ENCODE peak calls at places on chromosomes 13 and 19, in nine cellular contexts. One of them, this sample, is unnamed.
A peak's percentile ranks its signal among the peaks of the same experiment; 100 is the strongest.

GRCh38 chr13:42532561-42533335 is 41.2 kb upstream of the TNFSF11 start:
- DNase-seq in GM23338: no peak
- DNase-seq in PC-9: peak; percentile 26
- DNase-seq in GM23248: no peak
- DNase-seq in MM.1S: no peak
- DNase-seq in PC-3: peak; percentile 50
- DNase-seq in SK-N-SH: no peak
- DNase-seq in hepatocyte: no peak
- DNase-seq in Karpas-422: peak; percentile 52
- DNase-seq in this sample: peak; percentile 18

GRCh38 chr19:31553844-31554215 is 204.6 kb upstream of the TSHZ3 start:
- DNase-seq in GM23338: no peak
- DNase-seq in PC-9: no peak
- DNase-seq in GM23248: peak; percentile 1
- DNase-seq in MM.1S: no peak
- DNase-seq in PC-3: no peak
- DNase-seq in SK-N-SH: no peak
- DNase-seq in hepatocyte: peak; percentile 12
- DNase-seq in Karpas-422: no peak
- DNase-seq in this sample: no peak

GRCh38 chr19:58317481-58318072 is 9.2 kb upstream of the ZSCAN22 start:
- DNase-seq in GM23338: peak; percentile 69
- DNase-seq in PC-9: no peak
- DNase-seq in GM23248: peak; percentile 74
- DNase-seq in MM.1S: peak; percentile 11
- DNase-seq in PC-3: peak; percentile 71
- DNase-seq in SK-N-SH: no peak
- DNase-seq in hepatocyte: peak; percentile 72
- DNase-seq in Karpas-422: peak; percentile 79
- DNase-seq in this sample: peak; percentile 36

GRCh38 chr19:53394522-53394973 is 401 bp upstream of the ZNF765 start:
- DNase-seq in GM23338: peak; percentile 84
- DNase-seq in PC-9: peak; percentile 40
- DNase-seq in GM23248: peak; percentile 79
- DNase-seq in MM.1S: no peak
- DNase-seq in PC-3: peak; percentile 63
- DNase-seq in SK-N-SH: peak; percentile 70
- DNase-seq in hepatocyte: peak; percentile 65
- DNase-seq in Karpas-422: peak; percentile 40
- DNase-seq in this sample: no peak

GRCh38 chr13:25608181-25608580 is 236.4 kb downstream of the ATP8A2 start:
- DNase-seq in GM23338: no peak
- DNase-seq in PC-9: no peak
- DNase-seq in GM23248: peak; percentile 2
- DNase-seq in MM.1S: no peak
- DNase-seq in PC-3: no peak
- DNase-seq in SK-N-SH: no peak
- DNase-seq in hepatocyte: no peak
- DNase-seq in Karpas-422: no peak
- DNase-seq in this sample: no peak

GRCh38 chr19:10811391-10812111 is 24.5 kb downstream of the TMED1 start:
- DNase-seq in GM23338: no peak
- DNase-seq in PC-9: no peak
- DNase-seq in GM23248: no peak
- DNase-seq in MM.1S: no peak
- DNase-seq in PC-3: no peak
- DNase-seq in SK-N-SH: no peak
- DNase-seq in hepatocyte: peak; percentile 1
- DNase-seq in Karpas-422: no peak
- DNase-seq in this sample: no peak

GRCh38 chr13:80010846-80011245 is 330.1 kb downstream of the SPRY2 start:
- DNase-seq in GM23338: no peak
- DNase-seq in PC-9: no peak
- DNase-seq in GM23248: no peak
- DNase-seq in MM.1S: no peak
- DNase-seq in PC-3: no peak
- DNase-seq in SK-N-SH: no peak
- DNase-seq in hepatocyte: no peak
- DNase-seq in Karpas-422: no peak
- DNase-seq in this sample: no peak

GRCh38 chr13:58032676-58033440 is 401.3 kb downstream of the PCDH17 start:
- DNase-seq in GM23338: no peak
- DNase-seq in PC-9: no peak
- DNase-seq in GM23248: no peak
- DNase-seq in MM.1S: no peak
- DNase-seq in PC-3: no peak
- DNase-seq in SK-N-SH: no peak
- DNase-seq in hepatocyte: no peak
- DNase-seq in Karpas-422: no peak
- DNase-seq in this sample: no peak

GRCh38 chr13:58340895-58341294 is 709.4 kb downstream of the PCDH17 start:
- DNase-seq in GM23338: no peak
- DNase-seq in PC-9: no peak
- DNase-seq in GM23248: no peak
- DNase-seq in MM.1S: no peak
- DNase-seq in PC-3: no peak
- DNase-seq in SK-N-SH: no peak
- DNase-seq in hepatocyte: no peak
- DNase-seq in Karpas-422: no peak
- DNase-seq in this sample: no peak

GRCh38 chr19:49930483-49931011 is 1.2 kb upstream of the NUP62 start:
- DNase-seq in GM23338: peak; percentile 81
- DNase-seq in PC-9: no peak
- DNase-seq in GM23248: peak; percentile 56
- DNase-seq in MM.1S: no peak
- DNase-seq in PC-3: peak; percentile 34
- DNase-seq in SK-N-SH: no peak
- DNase-seq in hepatocyte: no peak
- DNase-seq in Karpas-422: peak; percentile 92
- DNase-seq in this sample: peak; percentile 54

GRCh38 chr19:18972851-18973250 is 31.8 kb upstream of the HOMER3 start:
- DNase-seq in GM23338: no peak
- DNase-seq in PC-9: no peak
- DNase-seq in GM23248: no peak
- DNase-seq in MM.1S: no peak
- DNase-seq in PC-3: no peak
- DNase-seq in SK-N-SH: no peak
- DNase-seq in hepatocyte: no peak
- DNase-seq in Karpas-422: no peak
- DNase-seq in this sample: no peak

GRCh38 chr13:34347784-34348573 is 530.0 kb downstream of the RFC3 start:
- DNase-seq in GM23338: peak; percentile 27
- DNase-seq in PC-9: peak; percentile 97
- DNase-seq in GM23248: no peak
- DNase-seq in MM.1S: no peak
- DNase-seq in PC-3: peak; percentile 92
- DNase-seq in SK-N-SH: no peak
- DNase-seq in hepatocyte: peak; percentile 72
- DNase-seq in Karpas-422: no peak
- DNase-seq in this sample: no peak

GRCh38 chr19:35061583-35062373 is 20.3 kb downstream of the HPN start:
- DNase-seq in GM23338: no peak
- DNase-seq in PC-9: no peak
- DNase-seq in GM23248: peak; percentile 38
- DNase-seq in MM.1S: no peak
- DNase-seq in PC-3: peak; percentile 67
- DNase-seq in SK-N-SH: no peak
- DNase-seq in hepatocyte: no peak
- DNase-seq in Karpas-422: no peak
- DNase-seq in this sample: no peak

GRCh38 chr13:61727714-61728275 is 312.1 kb upstream of the PCDH20 start:
- DNase-seq in GM23338: no peak
- DNase-seq in PC-9: peak; percentile 50
- DNase-seq in GM23248: no peak
- DNase-seq in MM.1S: no peak
- DNase-seq in PC-3: peak; percentile 23
- DNase-seq in SK-N-SH: no peak
- DNase-seq in hepatocyte: no peak
- DNase-seq in Karpas-422: no peak
- DNase-seq in this sample: no peak

GRCh38 chr19:29927944-29928669 is 13.9 kb upstream of the URI1 start:
- DNase-seq in GM23338: peak; percentile 75
- DNase-seq in PC-9: no peak
- DNase-seq in GM23248: no peak
- DNase-seq in MM.1S: no peak
- DNase-seq in PC-3: no peak
- DNase-seq in SK-N-SH: no peak
- DNase-seq in hepatocyte: no peak
- DNase-seq in Karpas-422: no peak
- DNase-seq in this sample: peak; percentile 55

GRCh38 chr19:14369399-14370168 is 11.7 kb upstream of the ADGRE5 start:
- DNase-seq in GM23338: no peak
- DNase-seq in PC-9: no peak
- DNase-seq in GM23248: peak; percentile 82
- DNase-seq in MM.1S: no peak
- DNase-seq in PC-3: no peak
- DNase-seq in SK-N-SH: no peak
- DNase-seq in hepatocyte: no peak
- DNase-seq in Karpas-422: no peak
- DNase-seq in this sample: no peak

GRCh38 chr19:49676136-49676689 is 858 bp upstream of the PRMT1 start:
- DNase-seq in GM23338: peak; percentile 94
- DNase-seq in PC-9: peak; percentile 89
- DNase-seq in GM23248: peak; percentile 93
- DNase-seq in MM.1S: peak; percentile 87
- DNase-seq in PC-3: peak; percentile 86
- DNase-seq in SK-N-SH: peak; percentile 83
- DNase-seq in hepatocyte: peak; percentile 94
- DNase-seq in Karpas-422: peak; percentile 96
- DNase-seq in this sample: peak; percentile 91

DNA sequence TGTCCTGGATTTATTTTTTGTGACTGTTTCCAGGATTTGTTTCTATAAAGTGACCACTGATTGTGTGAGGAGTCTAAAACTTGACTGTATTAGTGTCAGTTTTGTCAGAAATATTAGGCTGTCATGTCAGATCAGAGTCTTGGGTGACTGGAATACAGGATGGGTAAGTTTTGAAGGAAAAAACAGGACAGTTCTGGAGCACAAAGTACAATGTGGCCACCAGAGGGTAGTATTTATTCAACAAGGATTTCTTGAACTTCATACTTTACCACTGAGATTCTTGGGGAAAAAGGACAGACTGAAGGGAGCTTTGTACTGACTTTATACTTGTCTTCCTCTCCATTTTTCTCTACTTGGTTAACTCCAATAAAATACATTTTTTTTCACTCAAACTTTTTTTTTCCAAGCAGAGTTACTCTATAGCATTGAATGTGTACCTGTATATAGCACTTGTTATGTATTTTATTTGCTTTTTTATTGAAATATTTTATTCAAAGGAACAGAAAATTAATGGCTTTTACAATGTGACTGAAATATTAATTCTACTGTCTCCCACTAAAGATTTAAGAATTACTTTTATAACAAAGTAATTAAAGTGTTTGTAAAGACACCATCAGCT is 51.1 kb downstream of the LMO7 start:
- DNase-seq in GM23338: peak; percentile 75
- DNase-seq in PC-9: peak; percentile 66
- DNase-seq in GM23248: peak; percentile 74
- DNase-seq in MM.1S: peak; percentile 22
- DNase-seq in PC-3: peak; percentile 73
- DNase-seq in SK-N-SH: peak; percentile 10
- DNase-seq in hepatocyte: peak; percentile 67
- DNase-seq in Karpas-422: peak; percentile 59
- DNase-seq in this sample: peak; percentile 4
- H3K9me2 ChIP-seq in GM23338: no peaks in the 10 kb centered on the region
- H3K9me2 ChIP-seq in PC-9: no peaks in the 10 kb centered on the region
- H3K9me2 ChIP-seq in GM23248: no peaks in the 10 kb centered on the region
- H3K9me2 ChIP-seq in MM.1S: no peaks in the 10 kb centered on the region
- H3K9me2 ChIP-seq in PC-3: no peaks in the 10 kb centered on the region
- H3K9me2 ChIP-seq in SK-N-SH: no peaks in the 10 kb centered on the region
- H3K9me2 ChIP-seq in hepatocyte: no peaks in the 10 kb centered on the region
- H3K9me2 ChIP-seq in Karpas-422: no peaks in the 10 kb centered on the region
- H3K9me2 ChIP-seq in this sample: no peaks in the 10 kb centered on the region

GRCh38 chr13:27425151-27425917 is 915 bp downstream of the GTF3A start:
- DNase-seq in GM23338: no peak
- DNase-seq in PC-9: no peak
- DNase-seq in GM23248: peak; percentile 38
- DNase-seq in MM.1S: no peak
- DNase-seq in PC-3: peak; percentile 4
- DNase-seq in SK-N-SH: no peak
- DNase-seq in hepatocyte: no peak
- DNase-seq in Karpas-422: peak; percentile 59
- DNase-seq in this sample: peak; percentile 22
- H2AFZ ChIP-seq in GM23338: peak overlapping the region; percentile 96
- H2AFZ ChIP-seq in PC-9: peak overlapping the region; percentile 90
- H2AFZ ChIP-seq in GM23248: peak overlapping the region; percentile 93
- H2AFZ ChIP-seq in MM.1S: peak overlapping the region; percentile 30
- H2AFZ ChIP-seq in PC-3: peak overlapping the region; percentile 85
- H2AFZ ChIP-seq in SK-N-SH: peak overlapping the region; percentile 86
- H2AFZ ChIP-seq in hepatocyte: peak overlapping the region; percentile 94
- H2AFZ ChIP-seq in Karpas-422: peak overlapping the region; percentile 60
- H2AFZ ChIP-seq in this sample: peak overlapping the region; percentile 20

GRCh38 chr13:108426893-108427292 is 157.4 kb downstream of the TNFSF13B start:
- DNase-seq in GM23338: peak; percentile 3
- DNase-seq in PC-9: no peak
- DNase-seq in GM23248: no peak
- DNase-seq in MM.1S: no peak
- DNase-seq in PC-3: no peak
- DNase-seq in SK-N-SH: no peak
- DNase-seq in hepatocyte: no peak
- DNase-seq in Karpas-422: no peak
- DNase-seq in this sample: no peak
- H3K9me2 ChIP-seq in GM23338: no peaks in the 10 kb centered on the region
- H3K9me2 ChIP-seq in PC-9: no peaks in the 10 kb centered on the region
- H3K9me2 ChIP-seq in GM23248: no peaks in the 10 kb centered on the region
- H3K9me2 ChIP-seq in MM.1S: no peaks in the 10 kb centered on the region
- H3K9me2 ChIP-seq in PC-3: no peaks in the 10 kb centered on the region
- H3K9me2 ChIP-seq in SK-N-SH: no peaks in the 10 kb centered on the region
- H3K9me2 ChIP-seq in hepatocyte: no peaks in the 10 kb centered on the region
- H3K9me2 ChIP-seq in Karpas-422: no peaks in the 10 kb centered on the region
- H3K9me2 ChIP-seq in this sample: no peaks in the 10 kb centered on the region

GRCh38 chr19:16325671-16326400 is 1.2 kb downstream of the KLF2 start:
- DNase-seq in GM23338: peak; percentile 93
- DNase-seq in PC-9: no peak
- DNase-seq in GM23248: peak; percentile 77
- DNase-seq in MM.1S: peak; percentile 77
- DNase-seq in PC-3: no peak
- DNase-seq in SK-N-SH: peak; percentile 52
- DNase-seq in hepatocyte: peak; percentile 50
- DNase-seq in Karpas-422: no peak
- DNase-seq in this sample: peak; percentile 57

GRCh38 chr19:16324384-16325160 is at the start of gene KLF2:
- DNase-seq in GM23338: peak; percentile 77
- DNase-seq in PC-9: peak; percentile 64
- DNase-seq in GM23248: peak; percentile 96
- DNase-seq in MM.1S: peak; percentile 96
- DNase-seq in PC-3: peak; percentile 90
- DNase-seq in SK-N-SH: peak; percentile 89
- DNase-seq in hepatocyte: peak; percentile 93
- DNase-seq in Karpas-422: peak; percentile 81
- DNase-seq in this sample: peak; percentile 86

GRCh38 chr19:16323532-16323931 is 1.1 kb upstream of the KLF2 start:
- DNase-seq in GM23338: no peak
- DNase-seq in PC-9: no peak
- DNase-seq in GM23248: no peak
- DNase-seq in MM.1S: no peak
- DNase-seq in PC-3: no peak
- DNase-seq in SK-N-SH: no peak
- DNase-seq in hepatocyte: no peak
- DNase-seq in Karpas-422: no peak
- DNase-seq in this sample: no peak

GRCh38 chr19:16325161-16325527 is 518 bp downstream of the KLF2 start:
- DNase-seq in GM23338: peak; percentile 71
- DNase-seq in PC-9: no peak
- DNase-seq in GM23248: peak; percentile 63
- DNase-seq in MM.1S: peak; percentile 59
- DNase-seq in PC-3: no peak
- DNase-seq in SK-N-SH: peak; percentile 65
- DNase-seq in hepatocyte: peak; percentile 66
- DNase-seq in Karpas-422: no peak
- DNase-seq in this sample: peak; percentile 63

GRCh38 chr19:16324064-16324383 is 602 bp upstream of the KLF2 start:
- DNase-seq in GM23338: no peak
- DNase-seq in PC-9: no peak
- DNase-seq in GM23248: no peak
- DNase-seq in MM.1S: no peak
- DNase-seq in PC-3: no peak
- DNase-seq in SK-N-SH: no peak
- DNase-seq in hepatocyte: no peak
- DNase-seq in Karpas-422: no peak
- DNase-seq in this sample: no peak
- H2AFZ ChIP-seq in GM23338: no peak overlapping the region
- H2AFZ ChIP-seq in PC-9: peak overlapping the region; percentile 41
- H2AFZ ChIP-seq in GM23248: no peak overlapping the region
- H2AFZ ChIP-seq in MM.1S: no peak overlapping the region
- H2AFZ ChIP-seq in PC-3: peak overlapping the region; percentile 58
- H2AFZ ChIP-seq in SK-N-SH: no peak overlapping the region
- H2AFZ ChIP-seq in hepatocyte: peak overlapping the region; percentile 69
- H2AFZ ChIP-seq in Karpas-422: no peak overlapping the region
- H2AFZ ChIP-seq in this sample: no peak overlapping the region